ENCODE peak calls at places on chromosome 18, in ten cellular contexts. N is K562, B is GM12878, I is stomach, W is ovary, G is sigmoid colon, V is transverse colon, F is A549, O is upper lobe of left lung, P is H1. Q is an unnamed sample.

GRCh38 chr18:22883827-22884226 is 49.3 kb upstream of the RBBP8 start:
- DNase-seq in N (no peak), B (no peak), I (no peak), W (no peak), G (no peak), V (no peak), F (no peak), O (no peak), P (no peak), Q (no peak)

GRCh38 chr18:75210274-75211001 is at the start of gene TSHZ1:
- DNase-seq in N (peak), B (peak), I (peak), W (peak), G (peak), V (peak), F (peak), O (peak), P (no peak), Q (peak)

GRCh38 chr18:68769423-68769822 is 28.5 kb upstream of the CCDC102B start:
- DNase-seq in N (no peak), B (no peak), I (no peak), W (peak), G (peak), V (no peak), F (no peak), O (no peak), P (no peak), Q (peak)

GRCh38 chr18:46449033-46449432 is 208.0 kb downstream of the LOXHD1 start:
- DNase-seq in N (no peak), B (no peak), I (no peak), W (no peak), G (no peak), V (no peak), F (no peak), O (no peak), P (no peak), Q (no peak)

GRCh38 chr18:13176847-13177246 is 41.7 kb upstream of the LDLRAD4 start:
- DNase-seq in N (peak), B (no peak), I (no peak), W (no peak), G (no peak), V (peak), F (no peak), O (no peak), P (no peak), Q (no peak)

GRCh38 chr18:10231220-10231619 is 223.2 kb upstream of the APCDD1 start:
- DNase-seq in N (no peak), B (no peak), I (no peak), W (no peak), G (no peak), V (no peak), F (no peak), O (no peak), P (no peak), Q (no peak)

GRCh38 chr18:69648486-69648885 is 247.8 kb downstream of the DOK6 start:
- DNase-seq in N (no peak), B (no peak), I (no peak), W (no peak), G (no peak), V (no peak), F (no peak), O (no peak), P (no peak), Q (no peak)

GRCh38 chr18:24321071-24321470 is 76.6 kb downstream of the OSBPL1A start:
- DNase-seq in N (no peak), B (no peak), I (no peak), W (no peak), G (no peak), V (no peak), F (no peak), O (no peak), P (no peak), Q (no peak)

GRCh38 chr18:28177828-28178635 is 1.1 kb upstream of the CDH2 start:
- DNase-seq in N (no peak), B (no peak), I (peak), W (peak), G (no peak), V (no peak), F (peak), O (no peak), P (no peak), Q (no peak)

GRCh38 chr18:35580748-35581534 is 599 bp upstream of the GALNT1 start:
- DNase-seq in N (peak), B (no peak), I (peak), W (peak), G (peak), V (peak), F (peak), O (peak), P (peak), Q (peak)

GRCh38 chr18:34627138-34627920 is 82.8 kb upstream of the DTNA start:
- DNase-seq in N (no peak), B (no peak), I (no peak), W (no peak), G (no peak), V (no peak), F (no peak), O (no peak), P (no peak), Q (no peak)

GRCh38 chr18:48142353-48142752 is 211.9 kb upstream of the SMAD2 start:
- DNase-seq in N (no peak), B (no peak), I (no peak), W (no peak), G (no peak), V (no peak), F (no peak), O (no peak), P (no peak), Q (no peak)
- TF ChIP-seq EP300 in N (no peak), B (no peak), I (no peak), W (no peak), G (no peak), V (no peak), F (no peak), O (no peak), P (no peak), Q (no peak)

GRCh38 chr18:21181763-21182162 is 60.3 kb upstream of the GREB1L start:
- DNase-seq in N (no peak), B (no peak), I (no peak), W (no peak), G (no peak), V (no peak), F (no peak), O (no peak), P (no peak), Q (no peak)

GRCh38 chr18:21183670-21184069 is 58.4 kb upstream of the GREB1L start:
- DNase-seq in N (no peak), B (no peak), I (no peak), W (no peak), G (no peak), V (no peak), F (no peak), O (no peak), P (no peak), Q (no peak)

GRCh38 chr18:21180588-21180987 is 61.4 kb upstream of the GREB1L start:
- DNase-seq in N (no peak), B (no peak), I (no peak), W (no peak), G (no peak), V (no peak), F (no peak), O (no peak), P (no peak), Q (no peak)

GRCh38 chr18:21177742-21178305 is 64.2 kb upstream of the GREB1L start:
- DNase-seq in N (no peak), B (no peak), I (no peak), W (no peak), G (no peak), V (no peak), F (no peak), O (no peak), P (no peak), Q (no peak)

GRCh38 chr18:21179590-21180220 is 62.3 kb upstream of the GREB1L start:
- DNase-seq in N (peak), B (peak), I (peak), W (peak), G (no peak), V (peak), F (peak), O (peak), P (no peak), Q (no peak)
- TF ChIP-seq EP300 in N (no peak), B (no peak), I (no peak), W (no peak), G (no peak), V (no peak), F (no peak), O (no peak), P (no peak), Q (no peak)

GRCh38 chr18:78902795-78903435 is 76.7 kb upstream of the SALL3 start:
- DNase-seq in N (no peak), B (no peak), I (no peak), W (no peak), G (no peak), V (no peak), F (no peak), O (no peak), P (no peak), Q (no peak)

GRCh38 chr18:78900938-78901909 is 78.4 kb upstream of the SALL3 start:
- DNase-seq in N (no peak), B (no peak), I (no peak), W (no peak), G (no peak), V (no peak), F (no peak), O (no peak), P (no peak), Q (no peak)

GRCh38 chr18:78903436-78904178 is 76.0 kb upstream of the SALL3 start:
- DNase-seq in N (no peak), B (no peak), I (no peak), W (no peak), G (no peak), V (no peak), F (no peak), O (no peak), P (no peak), Q (no peak)

GRCh38 chr18:78904179-78904531 is 75.5 kb upstream of the SALL3 start:
- DNase-seq in N (no peak), B (no peak), I (no peak), W (no peak), G (no peak), V (no peak), F (no peak), O (no peak), P (no peak), Q (no peak)

DNA sequence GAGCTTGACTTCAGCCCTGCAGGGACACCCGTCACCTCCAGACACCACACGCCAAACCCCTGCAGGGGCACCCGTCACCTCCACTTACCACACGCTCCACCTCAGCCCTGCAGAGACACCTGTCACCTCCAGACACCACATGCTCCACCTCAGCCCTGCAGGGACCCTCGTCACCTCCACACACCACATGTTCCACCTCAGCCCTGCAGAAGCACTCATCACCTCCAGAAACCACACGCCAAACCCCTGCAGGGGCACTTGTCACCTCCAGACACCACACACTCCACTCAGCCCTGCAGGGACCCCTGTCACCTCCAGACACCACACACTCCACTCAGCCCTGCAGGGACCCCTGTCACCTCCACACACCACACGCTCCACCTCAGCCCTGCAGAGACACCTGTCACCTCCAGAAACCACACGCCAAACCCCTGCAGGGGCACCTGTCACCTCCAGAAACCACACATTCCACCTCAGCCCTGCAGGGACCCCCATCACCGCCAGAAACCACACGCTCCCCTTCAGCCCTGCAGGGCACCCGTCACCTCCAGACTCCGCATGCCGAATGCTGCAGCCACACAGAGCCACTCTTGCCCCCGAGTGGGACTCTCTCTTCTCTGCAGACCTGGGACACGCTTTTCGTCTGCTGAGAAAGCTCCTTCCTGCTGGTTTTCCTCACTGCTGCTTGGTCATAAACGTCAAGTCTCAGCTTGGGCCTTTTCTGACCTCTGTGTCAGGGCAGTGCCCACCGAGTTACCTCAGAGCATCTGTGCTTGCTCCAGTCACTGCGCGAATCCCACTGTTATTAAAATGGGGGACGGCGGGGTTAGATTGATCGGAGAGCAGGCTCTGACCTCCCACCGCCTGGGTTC is 77.5 kb upstream of the SALL3 start:
- DNase-seq in N (no peak), B (no peak), I (no peak), W (no peak), G (no peak), V (no peak), F (no peak), O (no peak), P (no peak), Q (no peak)
- TF ChIP-seq EP300 in N (no peak), B (no peak), I (no peak), W (no peak), G (no peak), V (no peak), F (no peak), O (no peak), P (no peak), Q (no peak)

DNA sequence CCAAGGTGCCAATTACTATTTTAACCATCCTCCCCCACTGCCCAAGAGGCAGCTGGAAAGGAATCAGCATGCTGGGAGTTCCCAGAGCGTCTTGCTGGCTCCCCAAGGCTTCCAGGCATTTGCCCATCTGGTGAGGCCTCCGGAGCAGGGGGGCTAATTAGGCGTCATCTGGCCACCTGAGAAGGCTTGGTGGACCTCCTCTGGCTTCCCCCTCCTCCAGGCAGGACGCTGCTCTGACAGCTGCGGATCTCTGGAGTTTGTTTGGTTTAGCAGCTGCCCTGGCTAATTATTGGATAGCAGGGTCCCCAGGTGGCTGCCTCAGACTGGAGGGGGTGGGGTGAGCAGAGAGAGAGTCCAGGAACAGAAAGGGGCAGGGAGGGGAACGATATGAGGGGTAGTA is 425.2 kb upstream of the MEX3C start:
- DNase-seq in N (no peak), B (no peak), I (no peak), W (no peak), G (no peak), V (no peak), F (no peak), O (no peak), P (no peak), Q (no peak)
- TF ChIP-seq EP300 in N (no peak), B (no peak), I (no peak), W (no peak), G (no peak), V (no peak), F (no peak), O (no peak), P (no peak), Q (no peak)

GRCh38 chr18:6543330-6543908 is 128.7 kb upstream of the L3MBTL4 start:
- DNase-seq in N (peak), B (no peak), I (no peak), W (no peak), G (no peak), V (no peak), F (peak), O (no peak), P (no peak), Q (no peak)

GRCh38 chr18:6542296-6542695 is 127.6 kb upstream of the L3MBTL4 start:
- DNase-seq in N (no peak), B (no peak), I (no peak), W (no peak), G (no peak), V (no peak), F (no peak), O (no peak), P (no peak), Q (no peak)

GRCh38 chr18:6547476-6547875 is 132.8 kb upstream of the L3MBTL4 start:
- DNase-seq in N (no peak), B (no peak), I (no peak), W (no peak), G (no peak), V (no peak), F (no peak), O (no peak), P (no peak), Q (no peak)

DNA sequence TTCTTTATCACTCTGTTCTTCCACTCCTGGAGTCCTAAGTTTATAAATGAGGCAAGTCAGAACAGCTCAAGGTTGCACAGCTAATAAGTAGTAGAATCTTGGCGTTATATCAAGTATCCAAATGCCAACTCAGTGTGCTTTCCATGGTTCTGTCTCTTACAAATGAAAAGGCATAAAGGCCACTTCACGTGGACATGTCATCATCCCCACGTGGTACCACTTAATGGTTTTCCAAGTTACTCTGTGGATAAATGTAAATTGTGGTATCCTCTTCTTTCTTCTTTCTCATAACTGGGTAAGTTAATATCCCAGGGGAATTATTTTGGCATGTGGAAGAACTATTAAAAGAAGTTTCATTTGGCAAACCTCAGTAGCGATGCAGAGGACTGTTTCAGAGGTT is 131.5 kb upstream of the L3MBTL4 start:
- DNase-seq in N (no peak), B (no peak), I (no peak), W (no peak), G (no peak), V (no peak), F (no peak), O (no peak), P (no peak), Q (no peak)
- TF ChIP-seq EP300 in N (no peak), B (no peak), I (no peak), W (no peak), G (no peak), V (no peak), F (no peak), O (no peak), P (no peak), Q (no peak)

GRCh38 chr18:21361297-21361880 is 119.4 kb downstream of the GREB1L start:
- DNase-seq in N (no peak), B (no peak), I (no peak), W (no peak), G (no peak), V (no peak), F (no peak), O (no peak), P (no peak), Q (no peak)
- TF ChIP-seq EP300 in N (no peak), B (no peak), I (no peak), W (no peak), G (no peak), V (no peak), F (no peak), O (no peak), P (no peak), Q (no peak)

GRCh38 chr18:31072175-31072574 is 29.6 kb upstream of the DSC3 start:
- DNase-seq in N (no peak), B (no peak), I (no peak), W (no peak), G (no peak), V (no peak), F (no peak), O (no peak), P (no peak), Q (no peak)
- TF ChIP-seq EP300 in N (no peak), B (no peak), I (no peak), W (no peak), G (no peak), V (no peak), F (no peak), O (no peak), P (no peak), Q (no peak)

DNA sequence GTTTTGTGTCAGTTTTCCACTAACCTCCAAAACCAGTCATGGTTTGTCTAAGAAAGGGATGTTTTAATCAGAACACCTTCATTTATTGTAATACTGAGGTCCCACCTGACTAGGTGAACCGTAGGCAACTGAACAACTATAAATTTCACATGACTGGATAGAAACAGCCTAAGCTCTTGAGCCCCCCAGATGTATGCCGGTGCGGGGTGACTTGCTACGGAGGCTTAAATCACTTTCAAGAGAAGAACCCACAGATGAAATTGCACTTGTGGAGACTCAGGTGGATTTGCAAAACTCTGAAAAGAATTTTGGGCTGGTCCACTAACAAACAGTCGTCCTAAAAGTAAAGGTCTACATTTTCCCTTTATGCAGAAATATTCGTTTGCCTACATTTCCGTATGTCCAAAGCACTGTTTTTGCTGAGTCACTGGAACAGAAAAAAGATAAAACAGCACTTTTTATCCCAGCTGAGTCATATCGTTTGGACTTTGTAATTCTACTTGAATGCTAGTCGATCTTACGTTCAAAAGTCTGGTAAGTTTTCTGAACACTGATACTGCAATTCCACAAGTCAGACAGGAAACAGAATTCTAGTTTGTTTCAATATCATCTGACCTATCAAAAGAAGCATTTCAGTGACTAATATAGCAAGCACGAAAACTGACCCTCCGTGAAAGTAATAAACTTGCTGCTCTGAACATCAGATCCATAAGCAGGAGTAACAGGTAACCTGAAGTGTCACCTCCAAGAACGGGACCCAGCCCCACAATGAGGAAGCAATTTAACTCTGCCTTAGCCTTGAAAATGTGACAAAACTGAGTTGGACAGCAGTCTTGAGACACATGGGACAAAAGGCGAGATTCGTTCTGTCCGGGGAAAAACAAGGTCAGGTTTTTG is 18.1 kb downstream of the ZNF516 start:
- DNase-seq in N (no peak), B (no peak), I (no peak), W (no peak), G (no peak), V (no peak), F (peak), O (no peak), P (no peak), Q (no peak)
- TF ChIP-seq EP300 in N (no peak), B (no peak), I (no peak), W (no peak), G (no peak), V (no peak), F (peak), O (no peak), P (no peak), Q (peak)

DNA sequence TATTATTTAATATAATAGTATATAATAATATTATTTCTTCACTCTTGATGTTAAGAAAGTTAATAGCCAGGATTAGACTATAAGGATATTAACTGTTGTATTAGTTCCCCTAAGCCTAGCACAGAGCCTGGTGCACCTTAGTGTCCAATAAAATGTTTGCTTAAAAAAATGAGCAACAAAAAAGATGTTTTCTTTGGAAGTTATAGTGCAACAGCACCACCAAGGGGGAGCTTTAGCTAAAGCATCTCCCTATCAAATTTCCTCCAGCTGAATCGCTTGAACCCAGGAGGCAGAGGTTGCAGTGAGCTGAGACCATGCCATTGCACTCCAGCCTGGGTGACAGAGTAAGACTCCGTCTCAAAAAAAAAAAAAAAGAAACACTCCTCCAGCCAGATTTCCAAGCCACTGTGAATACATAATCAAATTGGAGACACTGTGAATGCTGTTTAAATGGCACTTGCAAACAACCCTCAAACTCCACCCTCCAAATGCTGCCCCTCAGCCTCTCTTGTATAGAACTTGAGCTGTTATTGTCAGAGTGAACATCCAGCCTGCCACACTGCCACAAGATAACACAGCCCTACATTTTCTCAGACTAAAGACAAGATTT is 221.9 kb downstream of the DYM start:
- DNase-seq in N (no peak), B (no peak), I (no peak), W (no peak), G (no peak), V (no peak), F (peak), O (no peak), P (no peak), Q (no peak)
- TF ChIP-seq EP300 in N (no peak), B (no peak), I (no peak), W (no peak), G (no peak), V (no peak), F (no peak), O (no peak), P (no peak), Q (no peak)

Q was measured in tibial nerve.